ENCODE peak calls at places on chromosomes 6 and 20, in four cellular contexts. M is MM.1S, D is fibroblast of lung, N is cardiac fibroblast. W is an unnamed sample.

GRCh38 chr20:18571578-18571977 is 4.3 kb downstream of the SMIM26 start:
- DNase-seq in M (no peak), D (no peak), N (no peak), W (no peak)

GRCh38 chr20:63698739-63699465 is 2.5 kb downstream of the TNFRSF6B start:
- DNase-seq in M (no peak), D (peak; percentile 84), N (peak; percentile 95), W (peak; percentile 78)

GRCh38 chr20:54214566-54214965 is 6.7 kb downstream of the PFDN4 start:
- DNase-seq in M (no peak), D (no peak), N (no peak), W (no peak)

GRCh38 chr6:160128879-160129516 is 7.4 kb downstream of the SLC22A1 start:
- DNase-seq in M (no peak), D (no peak), N (no peak), W (no peak)

GRCh38 chr6:132236744-132237143 is 164.5 kb downstream of the MOXD1 start:
- DNase-seq in M (no peak), D (no peak), N (no peak), W (no peak)

GRCh38 chr6:122869437-122870024 is 80.5 kb downstream of the SMPDL3A start:
- DNase-seq in M (peak; percentile 56), D (peak; percentile 63), N (peak; percentile 78), W (peak; percentile 34)

GRCh38 chr6:169296170-169296569 is 42.5 kb upstream of the THBS2 start:
- DNase-seq in M (no peak), D (peak; percentile 51), N (no peak), W (no peak)

GRCh38 chr20:1376453-1377270 is 16.2 kb downstream of the FKBP1A start:
- DNase-seq in M (no peak), D (no peak), N (no peak), W (no peak)

GRCh38 chr6:35804996-35805736 is at the start of gene LHFPL5:
- DNase-seq in M (peak; percentile 41), D (peak; percentile 15), N (no peak), W (peak; percentile 85)

GRCh38 chr20:62428396-62429160 is 1.2 kb upstream of the RBBP8NL start:
- DNase-seq in M (no peak), D (no peak), N (no peak), W (no peak)

GRCh38 chr6:12635813-12636212 is 80.8 kb upstream of the PHACTR1 start:
- DNase-seq in M (no peak), D (no peak), N (no peak), W (no peak)

GRCh38 chr6:1470040-1470439 is 80.7 kb downstream of the FOXF2 start:
- DNase-seq in M (no peak), D (no peak), N (no peak), W (peak; percentile 48)

DNA sequence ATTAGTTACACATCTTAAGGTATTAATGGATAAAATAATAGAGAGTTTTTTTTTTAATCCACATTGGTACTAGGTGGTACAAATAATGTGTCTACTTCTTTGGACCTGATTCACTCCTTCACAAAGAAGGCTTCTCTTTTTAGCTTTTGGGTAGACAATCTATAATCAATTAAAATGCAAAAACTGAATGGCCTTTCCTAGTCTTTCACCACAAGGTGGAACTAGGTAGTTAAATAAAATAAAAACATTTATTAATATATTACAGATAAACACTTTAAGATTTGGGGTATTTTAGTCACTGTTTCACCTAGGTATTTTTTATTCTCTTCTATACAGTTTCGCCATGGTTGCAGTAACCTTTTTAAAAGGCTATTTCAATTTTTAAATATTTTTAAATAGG is 68.3 kb upstream of the DST start:
- DNase-seq in M (no peak), D (no peak), N (no peak), W (no peak)
- TF ChIP-seq CTCF in M (no peak), D (peak; percentile 12), N (peak; percentile 3), W (peak; percentile 17)

DNA sequence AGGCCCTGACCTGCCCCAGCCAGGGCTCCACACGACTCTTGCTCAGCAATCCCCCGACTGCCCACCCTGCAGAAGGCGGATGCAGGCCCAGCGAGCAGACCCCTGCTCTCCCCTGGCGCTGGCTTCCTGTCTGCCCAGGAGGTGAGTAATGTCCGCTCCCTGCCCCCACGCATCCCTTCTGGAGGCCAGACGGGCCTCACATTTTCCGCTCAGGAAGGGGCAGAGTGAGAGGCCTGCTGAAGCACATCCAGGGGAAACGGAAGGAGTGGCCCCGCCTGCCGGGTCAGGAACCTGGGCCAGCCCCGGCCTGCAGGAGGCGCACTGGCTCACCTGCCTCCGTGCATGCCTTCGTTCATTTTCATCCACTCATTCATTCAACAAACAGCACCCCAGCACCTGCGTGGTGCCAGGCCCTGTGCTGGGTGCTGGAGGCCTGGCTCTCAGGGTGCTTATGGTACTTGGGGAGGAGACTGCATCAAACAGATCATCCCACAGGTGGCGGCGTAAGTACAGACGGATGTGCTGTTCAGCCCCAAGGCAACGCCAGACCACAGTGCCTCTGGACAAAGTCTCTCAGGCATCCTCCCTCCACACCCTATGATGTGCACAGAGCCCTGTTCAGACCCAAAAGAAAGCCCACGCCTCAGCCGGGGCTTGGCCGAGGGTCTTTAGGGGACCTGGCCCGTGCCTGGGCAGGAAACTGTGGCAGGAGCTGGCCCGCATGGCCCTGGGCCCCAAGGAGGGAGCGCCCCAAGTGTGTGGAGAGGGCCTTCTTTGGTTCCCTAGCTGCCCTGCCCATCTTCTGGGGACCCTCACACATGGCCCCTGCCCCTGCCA is 112.1 kb downstream of the ASXL1 start:
- DNase-seq in M (peak; percentile 31), D (peak; percentile 58), N (peak; percentile 62), W (peak; percentile 72)
- TF ChIP-seq CTCF in M (peak; percentile 38), D (peak; percentile 26), N (peak; percentile 40), W (no peak)

GRCh38 chr20:57671662-57672061 is 38.2 kb downstream of the PMEPA1 start:
- DNase-seq in M (no peak), D (no peak), N (no peak), W (no peak)
- TF ChIP-seq CTCF in M (no peak), D (peak; percentile 6), N (no peak), W (no peak)

GRCh38 chr20:51769941-51770615 is 1.9 kb upstream of the ATP9A start:
- DNase-seq in M (no peak), D (no peak), N (no peak), W (no peak)

GRCh38 chr20:51767867-51768758 is at the start of gene ATP9A:
- DNase-seq in M (no peak), D (peak; percentile 21), N (peak; percentile 19), W (no peak)

GRCh38 chr20:51772236-51772635 is 4.0 kb upstream of the ATP9A start:
- DNase-seq in M (no peak), D (no peak), N (no peak), W (no peak)

GRCh38 chr20:51767018-51767866 is 948 bp downstream of the ATP9A start:
- DNase-seq in M (peak; percentile 90), D (peak; percentile 25), N (no peak), W (peak; percentile 64)

DNA sequence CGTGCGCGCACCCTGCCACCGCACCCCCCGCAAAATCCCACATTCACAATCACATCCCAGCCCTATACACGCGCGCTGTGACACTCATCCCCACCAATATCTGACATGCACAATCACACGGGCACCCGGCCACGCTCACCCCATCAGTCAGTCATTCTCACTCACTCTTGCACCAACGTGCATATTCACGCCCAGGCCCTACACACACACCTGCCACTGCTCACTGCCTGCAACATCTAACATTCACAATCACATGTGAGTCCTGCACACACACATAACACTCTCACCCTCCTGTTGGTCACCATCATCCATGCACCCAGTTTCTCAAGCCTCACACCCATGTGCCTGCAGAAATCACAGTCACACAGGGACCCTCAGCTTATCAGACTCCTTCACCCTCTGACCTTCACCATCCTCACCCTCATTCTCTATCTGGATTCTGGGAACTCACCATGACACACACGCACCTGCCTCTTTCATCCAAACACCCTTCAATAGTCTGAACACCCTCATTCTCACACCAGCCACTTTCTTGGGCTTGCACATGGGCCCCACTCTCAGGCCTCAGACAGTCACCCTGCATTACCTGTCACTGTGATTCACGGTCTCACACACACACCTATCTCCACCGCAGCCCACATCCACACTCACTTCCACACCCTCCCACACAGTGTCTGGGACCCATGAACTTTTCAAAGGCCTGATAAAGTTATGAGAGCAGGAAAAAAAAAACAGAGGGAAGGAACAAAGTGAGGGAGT is 748 bp upstream of the ATP9A start:
- DNase-seq in M (no peak), D (no peak), N (no peak), W (no peak)
- TF ChIP-seq CTCF in M (no peak), D (peak; percentile 14), N (no peak), W (no peak)

GRCh38 chr20:45294003-45294368 is 12.7 kb upstream of the RBPJL start:
- DNase-seq in M (no peak), D (no peak), N (no peak), W (no peak)
- TF ChIP-seq CTCF in M (no peak), D (no peak), N (no peak), W (no peak)

GRCh38 chr20:36336204-36336603 is 30.1 kb downstream of the DLGAP4 start:
- DNase-seq in M (no peak), D (no peak), N (no peak), W (no peak)
- TF ChIP-seq CTCF in M (no peak), D (no peak), N (no peak), W (no peak)

DNA sequence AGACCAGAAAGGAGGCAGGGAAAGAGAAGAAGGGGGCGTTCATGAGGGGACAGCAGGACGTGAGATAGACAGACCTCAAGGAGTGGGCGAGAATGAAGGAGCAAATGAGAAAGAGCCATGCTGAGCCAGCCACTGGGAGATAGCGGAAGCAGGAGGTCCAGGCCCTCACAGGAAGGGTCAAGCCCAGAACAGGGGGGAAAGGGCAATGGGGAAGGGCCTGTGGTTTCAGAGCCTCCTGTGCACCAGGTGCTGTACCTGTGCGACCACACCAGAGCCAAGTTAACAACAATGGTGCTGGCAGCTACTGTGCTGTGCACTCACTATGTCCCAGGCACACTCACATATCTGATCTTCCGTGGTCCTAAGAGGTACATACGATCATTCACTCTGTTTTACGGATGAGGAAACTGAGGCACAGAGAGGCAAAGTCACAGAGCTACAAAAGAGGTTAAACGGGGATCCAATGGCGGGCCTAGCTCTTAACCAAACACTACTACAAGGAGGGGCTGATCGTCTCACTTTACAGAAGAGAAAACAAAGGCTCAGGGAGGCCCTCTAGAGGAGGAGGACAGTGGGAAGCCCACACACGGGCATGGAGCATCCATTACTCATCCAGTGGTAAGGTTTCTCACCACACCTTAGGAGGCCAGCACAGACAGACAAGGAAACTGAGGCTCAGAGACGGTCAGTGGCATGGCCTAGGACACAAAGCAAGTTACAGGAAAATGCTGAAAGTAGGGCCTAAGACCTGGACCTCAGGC is 129.1 kb downstream of the PREX1 start:
- DNase-seq in M (no peak), D (no peak), N (no peak), W (no peak)
- TF ChIP-seq CTCF in M (no peak), D (peak; percentile 16), N (no peak), W (no peak)

DNA sequence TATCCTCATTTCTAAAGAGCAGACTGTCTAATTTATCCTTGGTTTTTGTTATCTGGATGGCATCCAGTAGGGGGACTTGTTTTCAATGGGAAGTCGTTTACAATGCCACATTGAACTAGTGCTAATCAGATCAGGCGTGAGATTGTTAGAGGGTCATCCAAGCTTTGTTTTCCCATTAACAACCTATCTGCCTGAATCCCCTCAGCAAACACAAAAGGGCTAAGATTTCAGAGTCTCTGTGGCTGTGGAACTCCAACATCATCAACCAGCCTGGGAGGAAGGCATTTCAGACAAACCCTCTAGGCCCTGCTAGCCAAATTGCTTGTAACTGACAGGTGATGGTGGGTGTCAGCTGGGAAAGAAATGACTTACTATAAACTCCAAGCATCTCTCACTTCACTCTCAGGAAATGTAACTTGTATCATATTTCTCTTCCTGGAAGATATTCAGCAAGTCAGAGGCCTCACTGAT is 47.7 kb downstream of the COL19A1 start:
- DNase-seq in M (no peak), D (peak; percentile 34), N (no peak), W (no peak)
- TF ChIP-seq CTCF in M (no peak), D (peak; percentile 13), N (no peak), W (no peak)